ENCODE peak calls at places on chromosomes 16 and 17, in four cellular contexts. M is WTC11, X is K562, L is HepG2. H is an unnamed sample.
A peak's percentile ranks its signal among the peaks of the same experiment; 100 is the strongest.

GRCh38 chr16:76123966-76124365 is 153.2 kb upstream of the CNTNAP4 start:
- DNase-seq in M (no peak), X (no peak), L (no peak), H (no peak)

GRCh38 chr17:35898283-35899070 is 18.3 kb upstream of the CCL5 start:
- DNase-seq in M (no peak), X (no peak), L (no peak), H (no peak)

GRCh38 chr16:25023541-25023940 is 8.4 kb upstream of the ARHGAP17 start:
- DNase-seq in M (no peak), X (no peak), L (no peak), H (no peak)

GRCh38 chr16:76639685-76640289 is 362.6 kb downstream of the CNTNAP4 start:
- DNase-seq in M (peak; percentile 21), X (peak; percentile 13), L (peak; percentile 47), H (no peak)

GRCh38 chr16:27097671-27098275 is 31.0 kb downstream of the C16orf82 start:
- DNase-seq in M (no peak), X (no peak), L (no peak), H (no peak)

GRCh38 chr17:73334771-73335513 is 23.1 kb upstream of the CDC42EP4 start:
- DNase-seq in M (no peak), X (no peak), L (no peak), H (no peak)

GRCh38 chr17:50386451-50386994 is 10.8 kb downstream of the LRRC59 start:
- DNase-seq in M (no peak), X (no peak), L (no peak), H (no peak)

GRCh38 chr16:19291459-19291858 is 5.9 kb downstream of the CLEC19A start:
- DNase-seq in M (peak; percentile 42), X (no peak), L (no peak), H (no peak)

GRCh38 chr16:81593481-81593880 is 148.9 kb downstream of the CMIP start:
- DNase-seq in M (no peak), X (no peak), L (no peak), H (no peak)

GRCh38 chr17:63676540-63676933 is 23.4 kb downstream of the LIMD2 start:
- DNase-seq in M (no peak), X (no peak), L (no peak), H (no peak)

GRCh38 chr16:88804552-88805339 is 1.2 kb downstream of the CDT1 start:
- DNase-seq in M (peak; percentile 60), X (peak; percentile 53), L (peak; percentile 74), H (no peak)

GRCh38 chr17:80416940-80417293 is 1.9 kb downstream of the ENDOV start:
- DNase-seq in M (no peak), X (no peak), L (no peak), H (no peak)

GRCh38 chr17:12634789-12635414 is 30.8 kb upstream of the MYOCD start:
- DNase-seq in M (no peak), X (no peak), L (no peak), H (no peak)

GRCh38 chr17:65170839-65171238 is 33.7 kb downstream of the RGS9 start:
- DNase-seq in M (no peak), X (no peak), L (peak; percentile 61), H (no peak)

GRCh38 chr17:68453991-68454665 is 3.2 kb downstream of the WIPI1 start:
- DNase-seq in M (no peak), X (no peak), L (no peak), H (no peak)

GRCh38 chr16:78768723-78769122 is 669.3 kb downstream of the WWOX start:
- DNase-seq in M (no peak), X (no peak), L (no peak), H (no peak)

GRCh38 chr17:28698253-28698941 is 13.3 kb downstream of the PROCA1 start:
- DNase-seq in M (no peak), X (no peak), L (peak; percentile 100), H (no peak)

GRCh38 chr17:75998327-75998795 is 2.3 kb upstream of the CDK3 start:
- DNase-seq in M (no peak), X (no peak), L (peak; percentile 80), H (no peak)

GRCh38 chr16:72467157-72467759 is 295.3 kb upstream of the PMFBP1 start:
- DNase-seq in M (no peak), X (peak; percentile 12), L (peak; percentile 69), H (no peak)

GRCh38 chr16:67185003-67185865 is 1.5 kb upstream of the MATCAP1 start:
- DNase-seq in M (peak; percentile 98), X (peak; percentile 77), L (peak; percentile 86), H (no peak)

GRCh38 chr16:56451753-56452689 is 667 bp downstream of the OGFOD1 start:
- DNase-seq in M (no peak), X (peak; percentile 71), L (peak; percentile 75), H (no peak)

GRCh38 chr17:31581022-31581483 is 189.6 kb downstream of the RAB11FIP4 start:
- DNase-seq in M (no peak), X (no peak), L (no peak), H (no peak)

GRCh38 chr16:14194706-14195105 is 123.6 kb downstream of the MRTFB start:
- DNase-seq in M (no peak), X (no peak), L (no peak), H (no peak)

GRCh38 chr16:54054237-54054780 is 232.3 kb downstream of the IRX3 start:
- DNase-seq in M (no peak), X (no peak), L (no peak), H (no peak)

GRCh38 chr17:6567528-6568185 is 11.3 kb upstream of the PITPNM3 start:
- DNase-seq in M (no peak), X (no peak), L (no peak), H (no peak)

GRCh38 chr16:67199011-67199807 is at the start of gene ELMO3:
- DNase-seq in M (peak; percentile 84), X (no peak), L (no peak), H (no peak)

GRCh38 chr17:44587339-44587738 is 30.1 kb downstream of the FZD2 start:
- DNase-seq in M (no peak), X (peak; percentile 54), L (peak; percentile 43), H (no peak)

GRCh38 chr17:31275126-31275525 is 21.9 kb downstream of the OMG start:
- DNase-seq in M (no peak), X (no peak), L (no peak), H (no peak)

GRCh38 chr17:78986048-78986648 is 6.4 kb upstream of the LGALS3BP start:
- DNase-seq in M (no peak), X (peak; percentile 72), L (peak; percentile 43), H (no peak)

GRCh38 chr17:65359016-65359415 is 202.4 kb downstream of the AXIN2 start:
- DNase-seq in M (no peak), X (no peak), L (no peak), H (no peak)

GRCh38 chr17:72125226-72125651 is 4.4 kb downstream of the SOX9 start:
- DNase-seq in M (peak; percentile 21), X (no peak), L (peak; percentile 77), H (no peak)

GRCh38 chr16:1706386-1707192 is 594 bp downstream of the MAPK8IP3 start:
- DNase-seq in M (peak; percentile 29), X (peak; percentile 56), L (no peak), H (no peak)

DNA sequence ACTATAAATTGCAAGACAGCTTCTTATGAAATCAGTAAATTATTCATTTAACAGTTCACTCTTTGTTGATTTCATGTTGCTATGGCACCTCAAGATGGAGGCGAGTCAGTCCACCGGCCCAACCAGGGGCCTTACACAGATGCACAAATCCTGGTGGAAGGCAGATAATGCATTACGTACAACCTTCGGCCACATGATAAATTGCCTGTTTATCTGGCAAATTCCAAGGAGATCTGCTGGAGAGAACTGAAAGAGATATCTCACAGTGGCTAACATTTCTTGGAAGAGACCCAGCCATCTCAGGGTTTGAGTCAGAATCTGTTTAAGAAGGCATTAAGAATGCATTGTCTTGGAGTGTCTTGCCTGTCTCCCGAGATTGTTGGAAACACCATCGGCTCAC is 225.6 kb downstream of the MSI2 start:
- DNase-seq in M (no peak), X (peak; percentile 58), L (no peak), H (no peak)
- TF ChIP-seq TCF7 in M (no peak), X (no peak), L (no peak), H (no peak)

DNA sequence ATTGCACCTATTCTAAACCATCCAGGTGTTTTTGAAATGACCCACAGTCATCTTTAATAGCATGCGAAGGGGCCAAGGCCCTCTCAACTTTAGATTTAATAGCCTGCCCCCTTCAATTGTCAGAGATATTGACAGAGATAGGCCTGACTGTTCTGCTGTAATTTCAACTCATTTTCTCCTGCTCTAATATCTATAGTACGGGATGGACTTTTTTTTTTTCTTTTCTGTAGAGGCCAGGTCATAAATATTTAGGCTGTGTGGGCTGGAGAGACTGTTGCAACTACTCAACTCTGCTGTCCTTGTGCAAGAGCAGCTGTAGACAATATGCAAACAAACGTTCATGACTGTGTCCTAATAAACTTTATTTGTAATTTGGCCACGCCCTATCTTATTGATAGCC is 24.7 kb upstream of the KRT20 start:
- DNase-seq in M (no peak), X (no peak), L (peak; percentile 63), H (no peak)
- TF ChIP-seq TCF7 in M (no peak), X (no peak), L (no peak), H (no peak)

DNA sequence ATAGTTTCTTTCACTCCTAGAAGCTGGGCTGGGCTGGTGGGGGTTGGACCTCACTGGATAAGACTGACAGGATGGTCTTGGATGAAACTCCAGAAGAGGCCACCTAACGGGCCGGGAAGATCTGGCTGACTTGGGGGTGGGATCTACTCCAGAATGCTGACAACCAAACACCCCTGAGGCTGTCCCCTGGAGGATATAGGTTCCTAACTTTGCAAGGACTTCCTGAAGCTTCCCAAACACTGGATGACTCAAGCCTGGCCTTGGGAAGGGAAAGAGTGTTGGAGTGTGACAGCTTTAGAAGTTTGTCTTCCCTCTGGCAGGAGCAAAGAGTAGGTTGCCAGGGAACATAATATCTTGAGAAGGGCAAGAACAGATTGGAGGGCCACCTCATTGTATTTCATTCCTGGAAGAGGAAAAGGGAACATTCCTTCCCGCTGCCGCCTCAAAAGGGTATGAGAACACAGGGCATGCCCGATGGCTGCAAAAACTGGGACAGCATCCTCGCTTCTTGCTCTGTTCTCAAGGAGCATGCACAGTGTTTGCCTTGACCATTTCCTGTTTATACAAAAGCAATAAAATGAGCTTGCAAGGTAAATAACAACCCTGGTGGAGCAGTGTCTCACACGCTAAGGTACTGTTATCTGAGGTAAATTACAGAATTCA is 6.8 kb upstream of the CYB5B start:
- DNase-seq in M (peak; percentile 41), X (no peak), L (peak; percentile 58), H (no peak)
- TF ChIP-seq TCF7 in M (no peak), X (no peak), L (no peak), H (no peak)

GRCh38 chr17:7745748-7746470 is 28.4 kb downstream of the DNAH2 start:
- DNase-seq in M (no peak), X (peak; percentile 11), L (peak; percentile 61), H (no peak)

GRCh38 chr17:7748098-7748775 is 30.7 kb downstream of the DNAH2 start:
- DNase-seq in M (no peak), X (no peak), L (no peak), H (no peak)

GRCh38 chr17:7754656-7755055 is 37.1 kb downstream of the DNAH2 start:
- DNase-seq in M (no peak), X (no peak), L (no peak), H (no peak)

GRCh38 chr17:7747586-7747985 is 30.0 kb downstream of the DNAH2 start:
- DNase-seq in M (no peak), X (no peak), L (peak; percentile 34), H (no peak)

DNA sequence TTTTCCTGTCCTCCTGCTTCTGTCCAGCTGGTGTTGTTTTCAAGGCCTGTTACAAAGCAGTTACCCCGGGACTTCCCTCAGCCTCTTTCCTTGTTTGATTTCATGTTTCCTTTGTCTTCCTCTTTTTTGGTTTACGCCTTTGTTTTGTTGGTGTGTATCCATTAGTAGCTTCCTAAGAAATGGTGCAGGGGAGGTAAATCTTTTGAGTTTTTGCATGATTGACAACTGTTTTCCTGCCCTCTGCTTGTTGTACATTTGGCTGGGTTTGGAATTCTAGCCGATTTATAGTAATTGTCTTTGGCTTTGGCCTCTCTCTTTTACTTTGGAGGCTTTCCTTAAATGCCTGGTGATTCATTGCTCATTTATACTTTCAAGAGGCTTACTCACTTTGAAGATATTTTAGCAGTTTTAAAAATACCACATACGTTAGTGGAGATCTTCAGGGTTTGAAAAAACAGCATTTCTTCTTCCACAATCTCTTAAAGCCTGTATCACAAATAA is 32.8 kb downstream of the DNAH2 start:
- DNase-seq in M (no peak), X (no peak), L (no peak), H (no peak)
- TF ChIP-seq TCF7 in M (no peak), X (no peak), L (no peak), H (no peak)